ENCODE peak calls at places on chromosomes 3 and 15, in five cellular contexts. T, A, F, X and S are unnamed samples.

GRCh38 chr3:56137406-56137805 is 330.9 kb downstream of the ERC2 start:
- DNase-seq in T (no peak), A (no peak), F (no peak), X (peak; percentile 92), S (no peak)

GRCh38 chr15:75049392-75049791 is 26.0 kb downstream of the PPCDC start:
- DNase-seq in T (peak; percentile 80), A (peak; percentile 71), F (no peak), X (no peak), S (no peak)

GRCh38 chr3:2154596-2154995 is 55.9 kb downstream of the CNTN4 start:
- DNase-seq in T (no peak), A (peak; percentile 11), F (no peak), X (no peak), S (no peak)

GRCh38 chr15:70867911-70868467 is 14.0 kb upstream of the LARP6 start:
- DNase-seq in T (peak; percentile 55), A (peak; percentile 65), F (no peak), X (peak; percentile 58), S (no peak)

GRCh38 chr3:8769088-8769822 is at the start of gene OXTR:
- DNase-seq in T (peak; percentile 51), A (peak; percentile 96), F (peak; percentile 53), X (peak; percentile 85), S (peak; percentile 89)

GRCh38 chr3:111862974-111863373 is 3.9 kb downstream of the PHLDB2 start:
- DNase-seq in T (no peak), A (no peak), F (no peak), X (no peak), S (no peak)

GRCh38 chr15:79853492-79854328 is 43.1 kb downstream of the MTHFS start:
- DNase-seq in T (peak; percentile 52), A (peak; percentile 60), F (peak; percentile 71), X (peak; percentile 84), S (peak; percentile 86)

GRCh38 chr3:30124435-30125390 is 481.7 kb upstream of the TGFBR2 start:
- DNase-seq in T (no peak), A (no peak), F (no peak), X (peak; percentile 85), S (no peak)

GRCh38 chr15:38750816-38751215 is 186.2 kb upstream of the RASGRP1 start:
- DNase-seq in T (no peak), A (no peak), F (no peak), X (peak; percentile 33), S (no peak)

GRCh38 chr3:23292432-23292831 is 89.3 kb downstream of the UBE2E2 start:
- DNase-seq in T (no peak), A (no peak), F (no peak), X (no peak), S (no peak)

GRCh38 chr3:37279226-37279625 is 104.8 kb upstream of the LRRFIP2 start:
- DNase-seq in T (no peak), A (peak; percentile 47), F (no peak), X (no peak), S (no peak)

GRCh38 chr3:131550562-131551188 is 47.9 kb upstream of the MRPL3 start:
- DNase-seq in T (no peak), A (peak; percentile 54), F (no peak), X (no peak), S (no peak)

GRCh38 chr3:157533298-157533870 is 30.2 kb upstream of the VEPH1 start:
- DNase-seq in T (no peak), A (no peak), F (no peak), X (peak; percentile 92), S (no peak)

GRCh38 chr3:173733029-173733652 is 335.6 kb downstream of the NLGN1 start:
- DNase-seq in T (no peak), A (peak; percentile 4), F (no peak), X (peak; percentile 55), S (no peak)

GRCh38 chr3:125072310-125072709 is 16.5 kb upstream of the HEG1 start:
- DNase-seq in T (no peak), A (no peak), F (no peak), X (peak; percentile 78), S (no peak)

GRCh38 chr15:56817266-56817665 is 84.0 kb upstream of the ZNF280D start:
- DNase-seq in T (no peak), A (no peak), F (no peak), X (peak; percentile 71), S (no peak)

GRCh38 chr3:170714562-170715535 is 129.0 kb upstream of the SLC7A14 start:
- DNase-seq in T (no peak), A (no peak), F (no peak), X (peak; percentile 90), S (no peak)

GRCh38 chr15:47027322-47027946 is 689.9 kb upstream of the SEMA6D start:
- DNase-seq in T (no peak), A (peak; percentile 5), F (no peak), X (no peak), S (no peak)

GRCh38 chr3:38131621-38132369 is 5.1 kb downstream of the ACAA1 start:
- DNase-seq in T (no peak), A (peak; percentile 60), F (no peak), X (peak; percentile 25), S (no peak)

GRCh38 chr15:31513178-31513577 is 186.5 kb downstream of the KLF13 start:
- DNase-seq in T (no peak), A (no peak), F (no peak), X (no peak), S (peak; percentile 32)

GRCh38 chr15:67140078-67140833 is 74.9 kb downstream of the SMAD3 start:
- DNase-seq in T (no peak), A (no peak), F (no peak), X (no peak), S (no peak)

GRCh38 chr3:17207019-17207418 is 322.3 kb downstream of the PLCL2 start:
- DNase-seq in T (no peak), A (no peak), F (no peak), X (peak; percentile 4), S (no peak)

GRCh38 chr15:63066302-63066701 is 23.8 kb downstream of the TPM1 start:
- DNase-seq in T (no peak), A (no peak), F (no peak), X (peak; percentile 6), S (peak; percentile 51)

GRCh38 chr3:168029705-168030104 is 66.0 kb downstream of the GOLIM4 start:
- DNase-seq in T (no peak), A (no peak), F (no peak), X (no peak), S (no peak)

GRCh38 chr3:39150170-39150802 is 3.1 kb downstream of the CSRNP1 start:
- DNase-seq in T (no peak), A (peak; percentile 55), F (no peak), X (no peak), S (no peak)

GRCh38 chr3:103002447-103002846 is 567.6 kb downstream of the ZPLD1 start:
- DNase-seq in T (no peak), A (no peak), F (no peak), X (peak; percentile 80), S (no peak)

GRCh38 chr15:88865498-88866099 is 29.7 kb downstream of the HAPLN3 start:
- DNase-seq in T (no peak), A (no peak), F (no peak), X (peak; percentile 13), S (no peak)

GRCh38 chr3:48634661-48635221 is 520 bp downstream of the SLC26A6 start:
- DNase-seq in T (peak; percentile 74), A (peak; percentile 83), F (peak; percentile 60), X (peak; percentile 63), S (peak; percentile 82)

GRCh38 chr15:63504979-63505841 is 817 bp downstream of the USP3 start:
- DNase-seq in T (peak; percentile 42), A (peak; percentile 78), F (peak; percentile 54), X (peak; percentile 61), S (peak; percentile 75)

GRCh38 chr3:111695584-111696213 is 100.6 kb upstream of the ZBED2 start:
- DNase-seq in T (no peak), A (no peak), F (no peak), X (peak; percentile 93), S (no peak)

GRCh38 chr3:117105650-117106049 is 396.1 kb downstream of the TUSC7 start:
- DNase-seq in T (no peak), A (peak; percentile 48), F (no peak), X (peak; percentile 68), S (no peak)

GRCh38 chr15:101530224-101530958 is 40.9 kb upstream of the PCSK6 start:
- DNase-seq in T (no peak), A (peak; percentile 6), F (no peak), X (no peak), S (peak; percentile 52)

GRCh38 chr3:196251918-196252317 is 35.6 kb downstream of the SLC51A start:
- DNase-seq in T (no peak), A (no peak), F (no peak), X (no peak), S (no peak)

GRCh38 chr3:98021821-98022220 is 13.3 kb downstream of the GABRR3 start:
- DNase-seq in T (no peak), A (no peak), F (no peak), X (peak; percentile 49), S (no peak)

GRCh38 chr3:137764563-137765309 is 621 bp downstream of the SOX14 start:
- DNase-seq in T (no peak), A (peak; percentile 45), F (no peak), X (no peak), S (no peak)

GRCh38 chr3:9808345-9809037 is 1.6 kb upstream of the TTLL3 start:
- DNase-seq in T (no peak), A (peak; percentile 72), F (peak; percentile 62), X (peak; percentile 17), S (peak; percentile 84)

GRCh38 chr3:35505181-35505580 is 134.1 kb upstream of the ARPP21 start:
- DNase-seq in T (no peak), A (no peak), F (no peak), X (no peak), S (peak; percentile 96)

GRCh38 chr3:51712963-51713362 is 6.1 kb downstream of the GRM2 start:
- DNase-seq in T (no peak), A (no peak), F (no peak), X (no peak), S (peak; percentile 45)

GRCh38 chr3:24264748-24265158 is 229.9 kb downstream of the THRB start:
- DNase-seq in T (no peak), A (peak; percentile 47), F (no peak), X (peak; percentile 46), S (no peak)